ENCODE peak calls at places on chromosomes 6 and 20, in four cellular contexts. J, X, N and Z are unnamed samples.
A peak's percentile ranks its signal among the peaks of the same experiment; 100 is the strongest.

GRCh38 chr6:120122401-120122800 is 772.8 kb upstream of the MAN1A1 start:
- DNase-seq in J (no peak), N (no peak), X (no peak), Z (no peak)

GRCh38 chr6:30325873-30326445 is 768 bp upstream of the TRIM39 start:
- DNase-seq in N (no peak), J (peak; percentile 58), X (peak; percentile 96), Z (peak; percentile 34)

GRCh38 chr6:45696738-45697137 is 318.9 kb downstream of the CLIC5 start:
- DNase-seq in X (no peak), N (no peak), J (no peak), Z (no peak)

GRCh38 chr6:41347349-41348050 is 12.1 kb downstream of the NCR2 start:
- DNase-seq in N (no peak), X (no peak), J (no peak), Z (no peak)

GRCh38 chr6:45969883-45970282 is 45.8 kb downstream of the CLIC5 start:
- DNase-seq in J (no peak), X (no peak), N (no peak), Z (no peak)

GRCh38 chr20:64131406-64131805 is 24.0 kb upstream of the NPBWR2 start:
- DNase-seq in X (no peak), J (no peak), N (no peak), Z (no peak)

GRCh38 chr20:54218470-54218869 is 10.6 kb downstream of the PFDN4 start:
- DNase-seq in X (no peak), N (no peak), J (no peak), Z (no peak)

GRCh38 chr6:85479221-85479620 is 29.3 kb downstream of the NT5E start:
- DNase-seq in J (no peak), N (peak; percentile 49), X (no peak), Z (no peak)

GRCh38 chr20:61753987-61754956 is 311.4 kb downstream of the TAF4 start:
- DNase-seq in N (no peak), J (no peak), X (no peak), Z (no peak)
- H3K23ac ChIP-seq in N (no peak overlapping the region), J (peak overlapping the region; percentile 87), X (peak overlapping the region; percentile 15), Z (no peak overlapping the region)

GRCh38 chr6:99997141-99997540 is 3.1 kb upstream of the MCHR2 start:
- DNase-seq in X (no peak), N (no peak), J (no peak), Z (no peak)
- H3K23ac ChIP-seq in X (no peak overlapping the region), N (no peak overlapping the region), J (no peak overlapping the region), Z (no peak overlapping the region)

GRCh38 chr20:10710995-10711775 is 37.4 kb upstream of the JAG1 start:
- DNase-seq in N (peak; percentile 32), J (no peak), X (no peak), Z (no peak)
- H3K23ac ChIP-seq in N (peak overlapping the region; percentile 11), J (no peak overlapping the region), X (no peak overlapping the region), Z (no peak overlapping the region)

GRCh38 chr6:70281923-70282902 is 20.7 kb downstream of the COL9A1 start:
- DNase-seq in X (peak; percentile 83), N (no peak), J (peak; percentile 24), Z (peak; percentile 78)
- H3K23ac ChIP-seq in X (no peak overlapping the region), N (no peak overlapping the region), J (peak overlapping the region; percentile 91), Z (no peak overlapping the region)

GRCh38 chr6:87791029-87791428 is 89.0 kb upstream of the AKIRIN2 start:
- DNase-seq in N (peak; percentile 16), X (no peak), J (no peak), Z (no peak)
- H3K23ac ChIP-seq in N (peak overlapping the region; percentile 24), X (no peak overlapping the region), J (no peak overlapping the region), Z (no peak overlapping the region)

GRCh38 chr20:43915209-43916072 is 789 bp downstream of the TOX2 start:
- DNase-seq in N (peak; percentile 23), J (no peak), X (peak; percentile 54), Z (peak; percentile 78)
- H3K23ac ChIP-seq in N (peak overlapping the region; percentile 97), J (peak overlapping the region; percentile 98), X (peak overlapping the region; percentile 97), Z (no peak overlapping the region)

DNA sequence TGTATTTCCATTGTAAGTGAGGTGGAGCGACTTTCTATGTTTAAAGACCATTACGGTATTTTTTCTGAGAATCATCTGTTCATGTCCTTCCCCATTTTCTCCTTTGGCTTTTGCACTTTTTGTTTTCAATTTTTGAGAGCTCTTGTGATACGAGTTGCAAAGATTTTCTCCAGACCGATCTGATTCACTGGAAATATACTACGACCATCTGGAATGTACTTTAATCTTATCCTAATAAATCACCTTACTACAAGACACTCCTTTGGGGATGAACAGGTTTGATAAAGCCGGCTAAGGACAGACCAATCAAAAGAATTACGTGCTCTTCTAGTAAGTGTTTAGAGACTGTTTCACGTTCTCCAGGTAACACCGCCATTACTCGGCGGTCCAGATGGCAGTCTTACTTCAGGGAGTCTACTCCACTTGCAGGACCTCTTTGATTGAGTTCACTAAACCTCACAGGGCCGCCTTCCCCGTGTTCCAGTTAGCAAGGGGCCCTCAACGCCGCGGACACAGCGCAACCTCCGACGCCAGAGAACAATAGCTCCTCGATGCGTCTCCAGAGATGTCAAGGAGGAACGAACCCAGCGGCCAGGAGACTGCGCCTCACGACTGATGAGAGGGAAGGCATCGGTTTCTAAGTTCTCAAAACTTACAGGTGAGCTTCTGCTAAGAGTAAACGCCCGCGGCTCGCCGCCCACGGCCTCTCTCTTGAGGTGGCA is 949 bp upstream of the WTAP start:
- DNase-seq in X (no peak), J (no peak), N (no peak), Z (no peak)
- H3K23ac ChIP-seq in X (no peak overlapping the region), J (peak overlapping the region; percentile 100), N (peak overlapping the region; percentile 97), Z (no peak overlapping the region)

GRCh38 chr6:11428895-11429294 is 108.7 kb upstream of the TMEM170B start:
- DNase-seq in N (peak; percentile 76), J (no peak), X (peak; percentile 95), Z (no peak)

GRCh38 chr6:11427091-11427739 is 110.3 kb upstream of the TMEM170B start:
- DNase-seq in X (no peak), N (no peak), J (no peak), Z (no peak)

GRCh38 chr6:11427827-11428245 is 109.7 kb upstream of the TMEM170B start:
- DNase-seq in N (peak; percentile 33), J (no peak), X (no peak), Z (no peak)

GRCh38 chr6:11429577-11429976 is 108.0 kb upstream of the TMEM170B start:
- DNase-seq in J (no peak), N (no peak), X (peak; percentile 96), Z (no peak)

GRCh38 chr6:11428351-11428750 is 109.2 kb upstream of the TMEM170B start:
- DNase-seq in J (no peak), X (peak; percentile 36), N (no peak), Z (no peak)
- H3K23ac ChIP-seq in J (no peak overlapping the region), X (no peak overlapping the region), N (peak overlapping the region; percentile 53), Z (no peak overlapping the region)